ENCODE peak calls at places on chromosome 14, in nine cellular contexts. One of them, this sample, is unnamed. For H3K36me3, the result is how much of the 10 kb centered on the place peaks cover.

GRCh38 chr14:81382517-81383225 is 17.5 kb downstream of the STON2 start:
- DNase-seq in uterus: no peak
- DNase-seq in fibroblast of lung: no peak
- DNase-seq in iPS DF 6.9: no peak
- DNase-seq in Panc1: no peak
- DNase-seq in upper lobe of left lung: no peak
- DNase-seq in pancreas: no peak
- DNase-seq in A673: no peak
- DNase-seq in CD4-positive, alpha-beta memory T cell: no peak
- DNase-seq in this sample: no peak

GRCh38 chr14:20820063-20820904 is 17.6 kb upstream of the RNASE1 start:
- DNase-seq in uterus: no peak
- DNase-seq in fibroblast of lung: no peak
- DNase-seq in iPS DF 6.9: peak
- DNase-seq in Panc1: no peak
- DNase-seq in upper lobe of left lung: no peak
- DNase-seq in pancreas: no peak
- DNase-seq in A673: no peak
- DNase-seq in CD4-positive, alpha-beta memory T cell: no peak
- DNase-seq in this sample: no peak

GRCh38 chr14:104665663-104666522 is 23.5 kb upstream of the INF2 start:
- DNase-seq in uterus: no peak
- DNase-seq in fibroblast of lung: no peak
- DNase-seq in iPS DF 6.9: no peak
- DNase-seq in Panc1: no peak
- DNase-seq in upper lobe of left lung: peak
- DNase-seq in pancreas: peak
- DNase-seq in A673: no peak
- DNase-seq in CD4-positive, alpha-beta memory T cell: peak
- DNase-seq in this sample: peak

GRCh38 chr14:36655963-36656768 is 5.5 kb upstream of the PAX9 start:
- DNase-seq in uterus: no peak
- DNase-seq in fibroblast of lung: no peak
- DNase-seq in iPS DF 6.9: no peak
- DNase-seq in Panc1: no peak
- DNase-seq in upper lobe of left lung: no peak
- DNase-seq in pancreas: peak
- DNase-seq in A673: peak
- DNase-seq in CD4-positive, alpha-beta memory T cell: no peak
- DNase-seq in this sample: no peak

GRCh38 chr14:23366163-23366921 is 1.4 kb upstream of the EFS start:
- DNase-seq in uterus: peak
- DNase-seq in fibroblast of lung: peak
- DNase-seq in iPS DF 6.9: no peak
- DNase-seq in Panc1: no peak
- DNase-seq in upper lobe of left lung: peak
- DNase-seq in pancreas: peak
- DNase-seq in A673: peak
- DNase-seq in CD4-positive, alpha-beta memory T cell: no peak
- DNase-seq in this sample: peak

GRCh38 chr14:89810101-89810500 is 144.4 kb downstream of the EFCAB11 start:
- DNase-seq in uterus: no peak
- DNase-seq in fibroblast of lung: peak
- DNase-seq in iPS DF 6.9: no peak
- DNase-seq in Panc1: no peak
- DNase-seq in upper lobe of left lung: no peak
- DNase-seq in pancreas: no peak
- DNase-seq in A673: no peak
- DNase-seq in CD4-positive, alpha-beta memory T cell: no peak
- DNase-seq in this sample: no peak

GRCh38 chr14:44954750-44955149 is 7.0 kb downstream of the KLHL28 start:
- DNase-seq in uterus: no peak
- DNase-seq in fibroblast of lung: no peak
- DNase-seq in iPS DF 6.9: no peak
- DNase-seq in Panc1: no peak
- DNase-seq in upper lobe of left lung: no peak
- DNase-seq in pancreas: no peak
- DNase-seq in A673: no peak
- DNase-seq in CD4-positive, alpha-beta memory T cell: no peak
- DNase-seq in this sample: no peak

GRCh38 chr14:67491741-67492504 is 3.4 kb upstream of the TMEM229B start:
- DNase-seq in uterus: no peak
- DNase-seq in fibroblast of lung: no peak
- DNase-seq in iPS DF 6.9: no peak
- DNase-seq in Panc1: no peak
- DNase-seq in upper lobe of left lung: no peak
- DNase-seq in pancreas: peak
- DNase-seq in A673: no peak
- DNase-seq in CD4-positive, alpha-beta memory T cell: no peak
- DNase-seq in this sample: no peak

GRCh38 chr14:96275182-96276112 is 19.4 kb downstream of the BDKRB1 start:
- DNase-seq in uterus: peak
- DNase-seq in fibroblast of lung: peak
- DNase-seq in iPS DF 6.9: peak
- DNase-seq in Panc1: peak
- DNase-seq in upper lobe of left lung: peak
- DNase-seq in pancreas: peak
- DNase-seq in A673: peak
- DNase-seq in CD4-positive, alpha-beta memory T cell: peak
- DNase-seq in this sample: peak

GRCh38 chr14:32724864-32725550 is 213.7 kb upstream of the NPAS3 start:
- DNase-seq in uterus: no peak
- DNase-seq in fibroblast of lung: peak
- DNase-seq in iPS DF 6.9: no peak
- DNase-seq in Panc1: no peak
- DNase-seq in upper lobe of left lung: no peak
- DNase-seq in pancreas: no peak
- DNase-seq in A673: peak
- DNase-seq in CD4-positive, alpha-beta memory T cell: no peak
- DNase-seq in this sample: no peak

GRCh38 chr14:95291859-95292542 is 27.7 kb downstream of the CLMN start:
- DNase-seq in uterus: peak
- DNase-seq in fibroblast of lung: peak
- DNase-seq in iPS DF 6.9: no peak
- DNase-seq in Panc1: peak
- DNase-seq in upper lobe of left lung: peak
- DNase-seq in pancreas: peak
- DNase-seq in A673: peak
- DNase-seq in CD4-positive, alpha-beta memory T cell: no peak
- DNase-seq in this sample: peak

GRCh38 chr14:46580941-46581671 is 70.5 kb downstream of the RPL10L start:
- DNase-seq in uterus: no peak
- DNase-seq in fibroblast of lung: peak
- DNase-seq in iPS DF 6.9: peak
- DNase-seq in Panc1: no peak
- DNase-seq in upper lobe of left lung: peak
- DNase-seq in pancreas: no peak
- DNase-seq in A673: peak
- DNase-seq in CD4-positive, alpha-beta memory T cell: no peak
- DNase-seq in this sample: no peak

GRCh38 chr14:66099931-66100330 is 386.2 kb upstream of the CCDC196 start:
- DNase-seq in uterus: no peak
- DNase-seq in fibroblast of lung: no peak
- DNase-seq in iPS DF 6.9: no peak
- DNase-seq in Panc1: no peak
- DNase-seq in upper lobe of left lung: no peak
- DNase-seq in pancreas: no peak
- DNase-seq in A673: no peak
- DNase-seq in CD4-positive, alpha-beta memory T cell: no peak
- DNase-seq in this sample: no peak

GRCh38 chr14:34872822-34873590 is 2.2 kb downstream of the BAZ1A start:
- DNase-seq in uterus: no peak
- DNase-seq in fibroblast of lung: peak
- DNase-seq in iPS DF 6.9: no peak
- DNase-seq in Panc1: peak
- DNase-seq in upper lobe of left lung: no peak
- DNase-seq in pancreas: no peak
- DNase-seq in A673: peak
- DNase-seq in CD4-positive, alpha-beta memory T cell: no peak
- DNase-seq in this sample: no peak

GRCh38 chr14:95496690-95497241 is 19.7 kb downstream of the SYNE3 start:
- DNase-seq in uterus: peak
- DNase-seq in fibroblast of lung: peak
- DNase-seq in iPS DF 6.9: no peak
- DNase-seq in Panc1: no peak
- DNase-seq in upper lobe of left lung: no peak
- DNase-seq in pancreas: no peak
- DNase-seq in A673: no peak
- DNase-seq in CD4-positive, alpha-beta memory T cell: no peak
- DNase-seq in this sample: no peak

GRCh38 chr14:106843951-106844483 is 1317.6 kb downstream of the TMEM121 start:
- DNase-seq in uterus: peak
- DNase-seq in fibroblast of lung: no peak
- DNase-seq in iPS DF 6.9: no peak
- DNase-seq in Panc1: no peak
- DNase-seq in upper lobe of left lung: peak
- DNase-seq in pancreas: no peak
- DNase-seq in A673: no peak
- DNase-seq in CD4-positive, alpha-beta memory T cell: peak
- DNase-seq in this sample: peak

GRCh38 chr14:96098309-96098998 is 59.3 kb downstream of the C14orf132 start:
- DNase-seq in uterus: no peak
- DNase-seq in fibroblast of lung: peak
- DNase-seq in iPS DF 6.9: peak
- DNase-seq in Panc1: peak
- DNase-seq in upper lobe of left lung: peak
- DNase-seq in pancreas: no peak
- DNase-seq in A673: peak
- DNase-seq in CD4-positive, alpha-beta memory T cell: no peak
- DNase-seq in this sample: no peak

GRCh38 chr14:99788713-99789112 is 4.5 kb upstream of the EML1 start:
- DNase-seq in uterus: no peak
- DNase-seq in fibroblast of lung: no peak
- DNase-seq in iPS DF 6.9: no peak
- DNase-seq in Panc1: no peak
- DNase-seq in upper lobe of left lung: no peak
- DNase-seq in pancreas: no peak
- DNase-seq in A673: no peak
- DNase-seq in CD4-positive, alpha-beta memory T cell: no peak
- DNase-seq in this sample: no peak
- H3K36me3 ChIP-seq in uterus: under half
- H3K36me3 ChIP-seq in fibroblast of lung: under half
- H3K36me3 ChIP-seq in iPS DF 6.9: under half
- H3K36me3 ChIP-seq in Panc1: under half
- H3K36me3 ChIP-seq in upper lobe of left lung: under half
- H3K36me3 ChIP-seq in pancreas: under half
- H3K36me3 ChIP-seq in A673: under half
- H3K36me3 ChIP-seq in CD4-positive, alpha-beta memory T cell: under half
- H3K36me3 ChIP-seq in this sample: under half

DNA sequence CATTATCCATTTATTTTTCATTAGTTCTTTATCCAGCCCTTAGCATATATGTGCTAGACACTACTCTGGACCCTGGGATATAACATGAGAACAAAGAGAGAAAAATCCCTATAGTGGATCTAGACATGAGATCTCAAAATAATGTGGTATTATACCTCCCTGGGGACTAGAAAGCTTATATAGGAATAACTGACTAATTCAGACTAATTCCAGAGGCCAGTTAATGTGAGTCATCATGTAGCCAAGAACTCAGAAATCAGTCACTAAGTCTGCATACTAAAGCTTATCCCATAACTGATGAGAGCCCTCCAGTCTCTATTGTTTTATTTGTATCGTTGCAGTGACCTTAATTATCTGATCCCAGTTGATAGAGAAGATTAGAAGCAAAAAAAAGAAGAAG is 267.1 kb upstream of the RGS6 start:
- DNase-seq in uterus: no peak
- DNase-seq in fibroblast of lung: peak
- DNase-seq in iPS DF 6.9: no peak
- DNase-seq in Panc1: no peak
- DNase-seq in upper lobe of left lung: no peak
- DNase-seq in pancreas: no peak
- DNase-seq in A673: peak
- DNase-seq in CD4-positive, alpha-beta memory T cell: no peak
- DNase-seq in this sample: no peak
- H3K36me3 ChIP-seq in uterus: under half
- H3K36me3 ChIP-seq in fibroblast of lung: under half
- H3K36me3 ChIP-seq in iPS DF 6.9: under half
- H3K36me3 ChIP-seq in Panc1: under half
- H3K36me3 ChIP-seq in upper lobe of left lung: under half
- H3K36me3 ChIP-seq in pancreas: under half
- H3K36me3 ChIP-seq in A673: under half
- H3K36me3 ChIP-seq in CD4-positive, alpha-beta memory T cell: under half
- H3K36me3 ChIP-seq in this sample: under half

GRCh38 chr14:69711471-69712216 is 55.3 kb upstream of the SRSF5 start:
- DNase-seq in uterus: no peak
- DNase-seq in fibroblast of lung: no peak
- DNase-seq in iPS DF 6.9: no peak
- DNase-seq in Panc1: no peak
- DNase-seq in upper lobe of left lung: peak
- DNase-seq in pancreas: no peak
- DNase-seq in A673: no peak
- DNase-seq in CD4-positive, alpha-beta memory T cell: no peak
- DNase-seq in this sample: no peak
- H3K36me3 ChIP-seq in uterus: under half
- H3K36me3 ChIP-seq in fibroblast of lung: under half
- H3K36me3 ChIP-seq in iPS DF 6.9: under half
- H3K36me3 ChIP-seq in Panc1: under half
- H3K36me3 ChIP-seq in upper lobe of left lung: under half
- H3K36me3 ChIP-seq in pancreas: under half
- H3K36me3 ChIP-seq in A673: under half
- H3K36me3 ChIP-seq in CD4-positive, alpha-beta memory T cell: under half
- H3K36me3 ChIP-seq in this sample: under half

GRCh38 chr14:26081043-26081442 is 516.8 kb downstream of the NOVA1 start:
- DNase-seq in uterus: no peak
- DNase-seq in fibroblast of lung: no peak
- DNase-seq in iPS DF 6.9: no peak
- DNase-seq in Panc1: no peak
- DNase-seq in upper lobe of left lung: no peak
- DNase-seq in pancreas: no peak
- DNase-seq in A673: no peak
- DNase-seq in CD4-positive, alpha-beta memory T cell: no peak
- DNase-seq in this sample: no peak
- H3K36me3 ChIP-seq in uterus: under half
- H3K36me3 ChIP-seq in fibroblast of lung: under half
- H3K36me3 ChIP-seq in iPS DF 6.9: under half
- H3K36me3 ChIP-seq in Panc1: under half
- H3K36me3 ChIP-seq in upper lobe of left lung: under half
- H3K36me3 ChIP-seq in pancreas: under half
- H3K36me3 ChIP-seq in A673: under half
- H3K36me3 ChIP-seq in CD4-positive, alpha-beta memory T cell: under half
- H3K36me3 ChIP-seq in this sample: under half

GRCh38 chr14:64329149-64329548 is 35.0 kb upstream of the ESR2 start:
- DNase-seq in uterus: no peak
- DNase-seq in fibroblast of lung: no peak
- DNase-seq in iPS DF 6.9: no peak
- DNase-seq in Panc1: no peak
- DNase-seq in upper lobe of left lung: no peak
- DNase-seq in pancreas: no peak
- DNase-seq in A673: no peak
- DNase-seq in CD4-positive, alpha-beta memory T cell: no peak
- DNase-seq in this sample: no peak
- H3K36me3 ChIP-seq in uterus: under half
- H3K36me3 ChIP-seq in fibroblast of lung: under half
- H3K36me3 ChIP-seq in iPS DF 6.9: under half
- H3K36me3 ChIP-seq in Panc1: under half
- H3K36me3 ChIP-seq in upper lobe of left lung: under half
- H3K36me3 ChIP-seq in pancreas: under half
- H3K36me3 ChIP-seq in A673: under half
- H3K36me3 ChIP-seq in CD4-positive, alpha-beta memory T cell: under half
- H3K36me3 ChIP-seq in this sample: under half

GRCh38 chr14:77559381-77559780 is 57.1 kb downstream of the SPTLC2 start:
- DNase-seq in uterus: no peak
- DNase-seq in fibroblast of lung: no peak
- DNase-seq in iPS DF 6.9: no peak
- DNase-seq in Panc1: no peak
- DNase-seq in upper lobe of left lung: no peak
- DNase-seq in pancreas: no peak
- DNase-seq in A673: no peak
- DNase-seq in CD4-positive, alpha-beta memory T cell: no peak
- DNase-seq in this sample: no peak
- H3K36me3 ChIP-seq in uterus: under half
- H3K36me3 ChIP-seq in fibroblast of lung: under half
- H3K36me3 ChIP-seq in iPS DF 6.9: under half
- H3K36me3 ChIP-seq in Panc1: under half
- H3K36me3 ChIP-seq in upper lobe of left lung: under half
- H3K36me3 ChIP-seq in pancreas: under half
- H3K36me3 ChIP-seq in A673: under half
- H3K36me3 ChIP-seq in CD4-positive, alpha-beta memory T cell: under half
- H3K36me3 ChIP-seq in this sample: under half